ENCODE peak calls at places on chromosomes 16 and 17, in ten cellular contexts. One of them, this sample, is unnamed.

GRCh38 chr17:18179804-18180203 is 3.8 kb upstream of the ALKBH5 start:
- DNase-seq in PC-9: no peak
- DNase-seq in thoracic aorta: no peak
- DNase-seq in ascending aorta: no peak
- DNase-seq in breast epithelium: no peak
- DNase-seq in neuronal stem cell: no peak
- DNase-seq in left ventricle myocardium inferior: no peak
- DNase-seq in right lobe of liver: no peak
- DNase-seq in mucosa of descending colon: no peak
- DNase-seq in cardiac muscle cell: no peak
- DNase-seq in this sample: no peak

GRCh38 chr17:66715745-66716156 is 119.2 kb upstream of the CACNG5 start:
- DNase-seq in PC-9: peak; percentile 14
- DNase-seq in thoracic aorta: no peak
- DNase-seq in ascending aorta: no peak
- DNase-seq in neuronal stem cell: peak; percentile 56
- DNase-seq in mucosa of descending colon: no peak
- DNase-seq in right lobe of liver: no peak
- DNase-seq in left ventricle myocardium inferior: no peak
- DNase-seq in breast epithelium: no peak
- DNase-seq in cardiac muscle cell: peak; percentile 79
- DNase-seq in this sample: no peak

GRCh38 chr17:15915996-15916395 is 28.9 kb upstream of the ADORA2B start:
- DNase-seq in breast epithelium: no peak
- DNase-seq in mucosa of descending colon: no peak
- DNase-seq in right lobe of liver: no peak
- DNase-seq in PC-9: no peak
- DNase-seq in cardiac muscle cell: no peak
- DNase-seq in left ventricle myocardium inferior: no peak
- DNase-seq in thoracic aorta: no peak
- DNase-seq in ascending aorta: no peak
- DNase-seq in neuronal stem cell: no peak
- DNase-seq in this sample: no peak

GRCh38 chr16:57184890-57185445 is 871 bp downstream of the PSME3IP1 start:
- DNase-seq in mucosa of descending colon: no peak
- DNase-seq in neuronal stem cell: no peak
- DNase-seq in PC-9: no peak
- DNase-seq in breast epithelium: no peak
- DNase-seq in left ventricle myocardium inferior: no peak
- DNase-seq in ascending aorta: no peak
- DNase-seq in right lobe of liver: no peak
- DNase-seq in cardiac muscle cell: no peak
- DNase-seq in thoracic aorta: no peak
- DNase-seq in this sample: no peak

GRCh38 chr16:75787421-75787820 is 61.1 kb upstream of the CPHXL start:
- DNase-seq in breast epithelium: no peak
- DNase-seq in ascending aorta: no peak
- DNase-seq in neuronal stem cell: no peak
- DNase-seq in thoracic aorta: no peak
- DNase-seq in cardiac muscle cell: no peak
- DNase-seq in mucosa of descending colon: no peak
- DNase-seq in right lobe of liver: no peak
- DNase-seq in PC-9: no peak
- DNase-seq in left ventricle myocardium inferior: no peak
- DNase-seq in this sample: no peak

GRCh38 chr17:63984651-63985386 is 12.1 kb upstream of the SCN4A start:
- DNase-seq in breast epithelium: no peak
- DNase-seq in thoracic aorta: peak; percentile 33
- DNase-seq in PC-9: peak; percentile 55
- DNase-seq in neuronal stem cell: no peak
- DNase-seq in cardiac muscle cell: no peak
- DNase-seq in mucosa of descending colon: no peak
- DNase-seq in left ventricle myocardium inferior: no peak
- DNase-seq in ascending aorta: peak; percentile 42
- DNase-seq in right lobe of liver: no peak
- DNase-seq in this sample: no peak

GRCh38 chr17:56543280-56543679 is 50.2 kb upstream of the NOG start:
- DNase-seq in mucosa of descending colon: no peak
- DNase-seq in ascending aorta: no peak
- DNase-seq in breast epithelium: no peak
- DNase-seq in PC-9: no peak
- DNase-seq in thoracic aorta: no peak
- DNase-seq in right lobe of liver: no peak
- DNase-seq in left ventricle myocardium inferior: no peak
- DNase-seq in cardiac muscle cell: peak; percentile 31
- DNase-seq in neuronal stem cell: no peak
- DNase-seq in this sample: no peak

GRCh38 chr16:1980770-1981087 is 540 bp downstream of the NOXO1 start:
- DNase-seq in right lobe of liver: no peak
- DNase-seq in breast epithelium: no peak
- DNase-seq in ascending aorta: no peak
- DNase-seq in neuronal stem cell: no peak
- DNase-seq in PC-9: no peak
- DNase-seq in mucosa of descending colon: no peak
- DNase-seq in left ventricle myocardium inferior: no peak
- DNase-seq in thoracic aorta: no peak
- DNase-seq in cardiac muscle cell: no peak
- DNase-seq in this sample: no peak

GRCh38 chr16:89350701-89351380 is 133.3 kb downstream of the ZNF778 start:
- DNase-seq in neuronal stem cell: no peak
- DNase-seq in breast epithelium: no peak
- DNase-seq in thoracic aorta: no peak
- DNase-seq in right lobe of liver: no peak
- DNase-seq in PC-9: no peak
- DNase-seq in left ventricle myocardium inferior: no peak
- DNase-seq in cardiac muscle cell: no peak
- DNase-seq in mucosa of descending colon: no peak
- DNase-seq in ascending aorta: no peak
- DNase-seq in this sample: no peak

GRCh38 chr16:72317378-72317777 is 145.4 kb upstream of the PMFBP1 start:
- DNase-seq in PC-9: no peak
- DNase-seq in neuronal stem cell: no peak
- DNase-seq in breast epithelium: no peak
- DNase-seq in cardiac muscle cell: no peak
- DNase-seq in right lobe of liver: no peak
- DNase-seq in left ventricle myocardium inferior: no peak
- DNase-seq in ascending aorta: no peak
- DNase-seq in mucosa of descending colon: no peak
- DNase-seq in thoracic aorta: no peak
- DNase-seq in this sample: no peak

GRCh38 chr16:23866628-23867027 is 30.8 kb downstream of the PRKCB start:
- DNase-seq in breast epithelium: no peak
- DNase-seq in mucosa of descending colon: no peak
- DNase-seq in cardiac muscle cell: no peak
- DNase-seq in ascending aorta: no peak
- DNase-seq in thoracic aorta: no peak
- DNase-seq in right lobe of liver: no peak
- DNase-seq in neuronal stem cell: no peak
- DNase-seq in PC-9: no peak
- DNase-seq in left ventricle myocardium inferior: no peak
- DNase-seq in this sample: no peak

GRCh38 chr16:11125936-11126335 is 130.1 kb downstream of the SOCS1 start:
- DNase-seq in breast epithelium: no peak
- DNase-seq in left ventricle myocardium inferior: no peak
- DNase-seq in ascending aorta: no peak
- DNase-seq in right lobe of liver: no peak
- DNase-seq in PC-9: no peak
- DNase-seq in cardiac muscle cell: no peak
- DNase-seq in mucosa of descending colon: no peak
- DNase-seq in thoracic aorta: no peak
- DNase-seq in neuronal stem cell: no peak
- DNase-seq in this sample: no peak

GRCh38 chr17:65489413-65490170 is 71.9 kb downstream of the AXIN2 start:
- DNase-seq in left ventricle myocardium inferior: no peak
- DNase-seq in thoracic aorta: no peak
- DNase-seq in mucosa of descending colon: no peak
- DNase-seq in neuronal stem cell: no peak
- DNase-seq in breast epithelium: no peak
- DNase-seq in PC-9: no peak
- DNase-seq in cardiac muscle cell: no peak
- DNase-seq in right lobe of liver: no peak
- DNase-seq in ascending aorta: no peak
- DNase-seq in this sample: no peak

GRCh38 chr16:25084797-25085196 is 26.7 kb upstream of the LCMT1 start:
- DNase-seq in neuronal stem cell: no peak
- DNase-seq in thoracic aorta: no peak
- DNase-seq in PC-9: no peak
- DNase-seq in mucosa of descending colon: no peak
- DNase-seq in right lobe of liver: no peak
- DNase-seq in breast epithelium: no peak
- DNase-seq in left ventricle myocardium inferior: no peak
- DNase-seq in cardiac muscle cell: no peak
- DNase-seq in ascending aorta: no peak
- DNase-seq in this sample: no peak

GRCh38 chr16:53369921-53370320 is 64.3 kb upstream of the RBL2 start:
- DNase-seq in neuronal stem cell: no peak
- DNase-seq in PC-9: no peak
- DNase-seq in ascending aorta: no peak
- DNase-seq in left ventricle myocardium inferior: no peak
- DNase-seq in cardiac muscle cell: no peak
- DNase-seq in right lobe of liver: no peak
- DNase-seq in breast epithelium: no peak
- DNase-seq in thoracic aorta: no peak
- DNase-seq in mucosa of descending colon: no peak
- DNase-seq in this sample: no peak

GRCh38 chr17:58447039-58447975 is 30.0 kb upstream of the RNF43 start:
- DNase-seq in right lobe of liver: peak; percentile 78
- DNase-seq in ascending aorta: no peak
- DNase-seq in mucosa of descending colon: peak; percentile 53
- DNase-seq in breast epithelium: no peak
- DNase-seq in thoracic aorta: no peak
- DNase-seq in left ventricle myocardium inferior: peak; percentile 53
- DNase-seq in neuronal stem cell: peak; percentile 70
- DNase-seq in cardiac muscle cell: peak; percentile 74
- DNase-seq in PC-9: peak; percentile 75
- DNase-seq in this sample: no peak

GRCh38 chr16:35706901-35707300 is 2247.5 kb downstream of the TP53TG3F start:
- DNase-seq in cardiac muscle cell: no peak
- DNase-seq in PC-9: no peak
- DNase-seq in neuronal stem cell: no peak
- DNase-seq in mucosa of descending colon: no peak
- DNase-seq in breast epithelium: no peak
- DNase-seq in left ventricle myocardium inferior: no peak
- DNase-seq in ascending aorta: no peak
- DNase-seq in right lobe of liver: no peak
- DNase-seq in thoracic aorta: no peak
- DNase-seq in this sample: no peak
- H3K9me3 ChIP-seq in cardiac muscle cell: no peaks in the 10 kb centered on the region
- H3K9me3 ChIP-seq in PC-9: no peaks in the 10 kb centered on the region
- H3K9me3 ChIP-seq in neuronal stem cell: peaks cover 11% of the 10 kb centered on the region
- H3K9me3 ChIP-seq in mucosa of descending colon: peaks cover 84% of the 10 kb centered on the region
- H3K9me3 ChIP-seq in breast epithelium: peaks cover 5% of the 10 kb centered on the region
- H3K9me3 ChIP-seq in left ventricle myocardium inferior: peaks cover under 1% of the 10 kb centered on the region
- H3K9me3 ChIP-seq in ascending aorta: no peaks in the 10 kb centered on the region
- H3K9me3 ChIP-seq in right lobe of liver: no peaks in the 10 kb centered on the region
- H3K9me3 ChIP-seq in thoracic aorta: no peaks in the 10 kb centered on the region
- H3K9me3 ChIP-seq in this sample: peaks cover 4% of the 10 kb centered on the region

DNA sequence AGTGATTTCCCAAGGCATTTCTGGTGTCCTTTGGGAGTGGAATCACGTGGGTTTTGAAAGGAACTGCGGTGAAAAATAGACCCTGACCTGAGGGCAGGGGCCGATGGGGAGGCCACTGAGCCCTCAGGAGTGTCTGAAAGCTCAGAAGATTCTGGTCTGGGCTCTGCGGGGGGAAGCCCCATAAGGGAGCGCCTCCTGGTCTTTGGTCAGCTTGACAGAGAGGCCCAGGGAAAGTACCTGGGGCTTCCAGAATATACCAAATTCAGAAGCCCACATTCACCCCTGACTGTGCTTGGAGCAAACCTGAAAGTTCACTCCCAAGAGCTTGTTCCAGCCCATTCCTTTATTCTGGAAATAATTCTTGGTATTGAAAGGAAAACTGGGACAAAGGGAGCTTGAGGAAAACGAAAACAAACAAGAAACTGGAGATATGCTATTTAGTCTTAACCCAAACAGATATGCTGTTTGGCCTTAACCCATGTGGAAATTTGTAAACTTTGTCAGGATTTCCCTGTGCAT is 23.2 kb upstream of the NAGLU start:
- DNase-seq in PC-9: no peak
- DNase-seq in neuronal stem cell: no peak
- DNase-seq in ascending aorta: no peak
- DNase-seq in mucosa of descending colon: no peak
- DNase-seq in left ventricle myocardium inferior: no peak
- DNase-seq in thoracic aorta: no peak
- DNase-seq in cardiac muscle cell: no peak
- DNase-seq in right lobe of liver: no peak
- DNase-seq in breast epithelium: no peak
- DNase-seq in this sample: no peak
- H3K4me1 ChIP-seq in PC-9: peaks cover 15% of the 10 kb centered on the region
- H3K4me1 ChIP-seq in neuronal stem cell: peaks cover 18% of the 10 kb centered on the region
- H3K4me1 ChIP-seq in ascending aorta: peaks cover 19% of the 10 kb centered on the region
- H3K4me1 ChIP-seq in mucosa of descending colon: peaks cover 15% of the 10 kb centered on the region
- H3K4me1 ChIP-seq in left ventricle myocardium inferior: peaks cover 44% of the 10 kb centered on the region
- H3K4me1 ChIP-seq in thoracic aorta: peaks cover 25% of the 10 kb centered on the region
- H3K4me1 ChIP-seq in cardiac muscle cell: peaks cover 5% of the 10 kb centered on the region
- H3K4me1 ChIP-seq in right lobe of liver: no peaks in the 10 kb centered on the region
- H3K4me1 ChIP-seq in breast epithelium: peaks cover 5% of the 10 kb centered on the region
- H3K4me1 ChIP-seq in this sample: peaks cover 15% of the 10 kb centered on the region

DNA sequence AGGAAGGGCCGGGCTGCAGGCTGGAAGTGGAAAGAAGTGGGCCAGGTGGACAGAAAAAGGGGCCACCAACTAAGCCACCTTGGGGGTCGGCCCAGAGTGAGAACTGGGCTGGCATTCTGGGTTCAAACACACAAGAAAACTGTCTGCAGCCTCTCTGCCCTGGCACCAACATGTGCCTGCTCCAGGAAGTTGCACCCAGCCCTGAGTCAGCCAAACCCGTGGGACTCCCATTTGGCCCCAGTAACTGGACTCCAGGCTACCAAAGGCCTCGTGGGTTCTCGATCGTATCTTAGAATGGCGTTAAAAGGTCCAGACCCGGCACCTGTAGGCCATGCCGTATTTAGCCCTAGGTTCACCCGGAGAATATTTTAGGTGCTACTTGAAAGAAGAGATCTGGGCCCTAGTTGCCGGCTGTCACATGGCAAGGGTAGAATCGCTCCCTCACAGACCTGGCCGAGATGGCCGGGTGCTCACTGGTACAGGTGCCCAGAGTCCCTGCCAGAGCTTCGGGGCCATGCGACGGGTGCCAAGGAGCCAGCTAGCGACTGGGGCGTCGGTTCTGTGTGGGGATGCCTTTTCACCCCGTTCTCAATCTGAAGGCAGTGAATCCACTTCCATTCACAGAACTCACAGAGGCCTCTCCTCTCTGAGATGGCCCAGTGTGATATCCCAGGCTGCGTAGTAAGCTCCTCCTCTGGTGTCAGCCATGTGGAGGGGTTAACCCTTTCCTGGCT is 236.7 kb downstream of the MRTFB start:
- DNase-seq in neuronal stem cell: no peak
- DNase-seq in thoracic aorta: no peak
- DNase-seq in breast epithelium: no peak
- DNase-seq in ascending aorta: no peak
- DNase-seq in PC-9: peak; percentile 66
- DNase-seq in right lobe of liver: peak; percentile 60
- DNase-seq in cardiac muscle cell: no peak
- DNase-seq in mucosa of descending colon: no peak
- DNase-seq in left ventricle myocardium inferior: peak; percentile 45
- DNase-seq in this sample: no peak
- H3K4me3 ChIP-seq in neuronal stem cell: no peak overlapping the region
- H3K4me3 ChIP-seq in thoracic aorta: peak overlapping the region; percentile 41
- H3K4me3 ChIP-seq in breast epithelium: peak overlapping the region; percentile 23
- H3K4me3 ChIP-seq in ascending aorta: peak overlapping the region; percentile 48
- H3K4me3 ChIP-seq in PC-9: peak overlapping the region; percentile 96
- H3K4me3 ChIP-seq in right lobe of liver: no peak overlapping the region
- H3K4me3 ChIP-seq in cardiac muscle cell: no peak overlapping the region
- H3K4me3 ChIP-seq in mucosa of descending colon: no peak overlapping the region
- H3K4me3 ChIP-seq in left ventricle myocardium inferior: peak overlapping the region; percentile 27
- H3K4me3 ChIP-seq in this sample: peak overlapping the region; percentile 5

GRCh38 chr17:74113952-74114351 is 89.5 kb upstream of the RPL38 start:
- DNase-seq in breast epithelium: no peak
- DNase-seq in neuronal stem cell: no peak
- DNase-seq in right lobe of liver: no peak
- DNase-seq in left ventricle myocardium inferior: no peak
- DNase-seq in ascending aorta: no peak
- DNase-seq in mucosa of descending colon: no peak
- DNase-seq in PC-9: no peak
- DNase-seq in cardiac muscle cell: no peak
- DNase-seq in thoracic aorta: no peak
- DNase-seq in this sample: no peak
- H3K9me3 ChIP-seq in breast epithelium: no peaks in the 10 kb centered on the region
- H3K9me3 ChIP-seq in neuronal stem cell: no peaks in the 10 kb centered on the region
- H3K9me3 ChIP-seq in right lobe of liver: no peaks in the 10 kb centered on the region
- H3K9me3 ChIP-seq in left ventricle myocardium inferior: no peaks in the 10 kb centered on the region
- H3K9me3 ChIP-seq in ascending aorta: no peaks in the 10 kb centered on the region
- H3K9me3 ChIP-seq in mucosa of descending colon: no peaks in the 10 kb centered on the region
- H3K9me3 ChIP-seq in PC-9: no peaks in the 10 kb centered on the region
- H3K9me3 ChIP-seq in cardiac muscle cell: no peaks in the 10 kb centered on the region
- H3K9me3 ChIP-seq in thoracic aorta: no peaks in the 10 kb centered on the region
- H3K9me3 ChIP-seq in this sample: no peaks in the 10 kb centered on the region

This sample was measured in esophagus squamous epithelium.